ENCODE peak calls at places on chromosomes 7 and 10, in four cellular contexts. Y is cardiac septum; Q is stimulated activated CD4-positive, alpha-beta T cell treated with anti-CD3 and anti-CD28 coated beads, Interleukin-12 subunit alpha, Interleukin-12 subunit beta, amount 100 ng/mL, for 4 hours; X is sciatic nerve. G is an unnamed sample.

GRCh38 chr7:44287488-44288380 is 37.7 kb downstream of the CAMK2B start:
- DNase-seq in Y (peak), Q (no peak), X (peak), G (no peak)

GRCh38 chr7:31957756-31958155 is 112.5 kb downstream of the PDE1C start:
- DNase-seq in Y (no peak), Q (no peak), X (no peak), G (no peak)

GRCh38 chr10:93356516-93356915 is 125.6 kb downstream of the MYOF start:
- DNase-seq in Y (no peak), Q (no peak), X (no peak), G (no peak)

GRCh38 chr7:24879281-24879680 is 100.7 kb downstream of the OSBPL3 start:
- DNase-seq in Y (no peak), Q (no peak), X (no peak), G (no peak)

GRCh38 chr10:106816318-106817085 is 348.0 kb downstream of the SORCS1 start:
- DNase-seq in Y (no peak), Q (no peak), X (no peak), G (no peak)

GRCh38 chr10:7412482-7413251 is 1.8 kb upstream of the SFMBT2 start:
- DNase-seq in Y (peak), Q (peak), X (peak), G (no peak)

GRCh38 chr10:44045020-44045419 is 339.9 kb downstream of the CXCL12 start:
- DNase-seq in Y (no peak), Q (no peak), X (no peak), G (no peak)

GRCh38 chr7:76300210-76300731 is 2.2 kb upstream of the HSPB1 start:
- DNase-seq in Y (no peak), Q (no peak), X (no peak), G (no peak)

GRCh38 chr10:99652800-99653390 is 6.4 kb upstream of the ENTPD7 start:
- DNase-seq in Y (no peak), Q (no peak), X (no peak), G (no peak)

GRCh38 chr10:46520941-46521340 is 35.5 kb downstream of the GPRIN2 start:
- DNase-seq in Y (peak), Q (no peak), X (peak), G (no peak)

GRCh38 chr10:89295597-89295996 is 6.2 kb upstream of the IFIT2 start:
- DNase-seq in Y (no peak), Q (no peak), X (no peak), G (no peak)

GRCh38 chr7:43196379-43196778 is 83.9 kb downstream of the HECW1 start:
- DNase-seq in Y (no peak), Q (no peak), X (no peak), G (no peak)

GRCh38 chr7:95190515-95190914 is 133.8 kb downstream of the PON1 start:
- DNase-seq in Y (no peak), Q (no peak), X (no peak), G (no peak)

GRCh38 chr10:119826777-119827176 is 45.9 kb downstream of the MCMBP start:
- DNase-seq in Y (no peak), Q (no peak), X (no peak), G (no peak)

GRCh38 chr10:124053971-124054370 is 39.4 kb downstream of the CHST15 start:
- DNase-seq in Y (no peak), Q (no peak), X (no peak), G (no peak)

GRCh38 chr7:45601816-45602540 is 27.8 kb downstream of the ADCY1 start:
- DNase-seq in Y (peak), Q (no peak), X (peak), G (no peak)

GRCh38 chr10:7302393-7303054 is 108.3 kb downstream of the SFMBT2 start:
- DNase-seq in Y (no peak), Q (no peak), X (no peak), G (no peak)

GRCh38 chr7:148901178-148901577 is 17.1 kb upstream of the EZH2 start:
- DNase-seq in Y (peak), Q (no peak), X (no peak), G (no peak)

GRCh38 chr10:62258926-62259325 is 9.7 kb downstream of the RTKN2 start:
- DNase-seq in Y (no peak), Q (no peak), X (no peak), G (no peak)

GRCh38 chr10:112958275-112958995 is 8.4 kb downstream of the TCF7L2 start:
- DNase-seq in Y (no peak), Q (no peak), X (no peak), G (no peak)

GRCh38 chr10:93899109-93899508 is 5.3 kb downstream of the SLC35G1 start:
- DNase-seq in Y (no peak), Q (no peak), X (no peak), G (no peak)

GRCh38 chr10:52617346-52617745 is 155.2 kb downstream of the MBL2 start:
- DNase-seq in Y (no peak), Q (no peak), X (no peak), G (no peak)

GRCh38 chr10:102604379-102604960 is 39.8 kb upstream of the TRIM8 start:
- DNase-seq in Y (no peak), Q (no peak), X (no peak), G (no peak)

GRCh38 chr7:121187222-121187621 is 141.6 kb upstream of the WNT16 start:
- DNase-seq in Y (no peak), Q (no peak), X (no peak), G (no peak)

GRCh38 chr10:74910604-74911355 is 84.4 kb downstream of the KAT6B start:
- DNase-seq in Y (no peak), Q (no peak), X (no peak), G (no peak)

GRCh38 chr10:63431962-63432797 is 33.6 kb downstream of the JMJD1C start:
- DNase-seq in Y (no peak), Q (no peak), X (no peak), G (no peak)

GRCh38 chr7:73811760-73812168 is 19.0 kb upstream of the CLDN4 start:
- DNase-seq in Y (peak), Q (peak), X (peak), G (no peak)

GRCh38 chr7:10802526-10802925 is 171.1 kb upstream of the PHF14 start:
- DNase-seq in Y (no peak), Q (no peak), X (no peak), G (no peak)

GRCh38 chr7:79282882-79283602 is 170.4 kb downstream of the MAGI2 start:
- DNase-seq in Y (no peak), Q (no peak), X (no peak), G (no peak)

GRCh38 chr7:607938-608337 is 88.3 kb upstream of the PDGFA start:
- DNase-seq in Y (no peak), Q (no peak), X (no peak), G (no peak)

GRCh38 chr10:81414038-81414437 is 461.0 kb upstream of the NRG3 start:
- DNase-seq in Y (no peak), Q (no peak), X (no peak), G (no peak)

GRCh38 chr7:155792315-155792960 is 19.8 kb downstream of the SHH start:
- DNase-seq in Y (peak), Q (no peak), X (no peak), G (no peak)

GRCh38 chr10:3981300-3981699 is 196.3 kb upstream of the KLF6 start:
- DNase-seq in Y (no peak), Q (no peak), X (no peak), G (no peak)

GRCh38 chr10:131885391-131886165 is 15.2 kb upstream of the PPP2R2D start:
- DNase-seq in Y (peak), Q (peak), X (peak), G (peak)

GRCh38 chr10:1532636-1533035 is 204.7 kb downstream of the ADARB2 start:
- DNase-seq in Y (no peak), Q (no peak), X (no peak), G (no peak)

GRCh38 chr7:151261534-151261933 is 13.0 kb upstream of the SMARCD3 start:
- DNase-seq in Y (no peak), Q (no peak), X (no peak), G (no peak)

GRCh38 chr10:114172776-114173555 is 1.0 kb downstream of the CCDC186 start:
- DNase-seq in Y (no peak), Q (no peak), X (no peak), G (no peak)

GRCh38 chr7:175955-176354 is 16.4 kb upstream of the FAM20C start:
- DNase-seq in Y (no peak), Q (no peak), X (no peak), G (no peak)

GRCh38 chr7:17320102-17320497 is 21.6 kb downstream of the AHR start:
- DNase-seq in Y (no peak), Q (no peak), X (no peak), G (no peak)